ENCODE peak calls at places on chromosomes 5 and 9, in ten cellular contexts. G is colonic mucosa, Q is PC-3, W is IMR-90, J is lung, U is spleen, D is H1, I is cardiac muscle cell, P is uterus, T is osteoblast. M is an unnamed sample.
A peak's percentile ranks its signal among the peaks of the same experiment; 100 is the strongest.

GRCh38 chr5:31993182-31993961 is 180.7 kb downstream of the GOLPH3 start:
- DNase-seq in G (no peak), Q (no peak), W (peak; percentile 50), J (no peak), U (peak; percentile 43), D (no peak), I (peak; percentile 63), P (no peak), T (peak; percentile 85), M (no peak)

GRCh38 chr9:101388507-101388993 is 3.7 kb upstream of the BAAT start:
- DNase-seq in G (no peak), Q (peak; percentile 21), W (no peak), J (no peak), U (no peak), D (no peak), I (no peak), P (no peak), T (no peak), M (no peak)

GRCh38 chr9:126986506-126986951 is 71.9 kb downstream of the RALGPS1 start:
- DNase-seq in G (peak; percentile 46), Q (peak; percentile 63), W (no peak), J (no peak), U (no peak), D (no peak), I (peak; percentile 21), P (no peak), T (no peak), M (no peak)

GRCh38 chr9:136488247-136489214 is 5.7 kb upstream of the SEC16A start:
- DNase-seq in G (peak; percentile 79), Q (peak; percentile 72), W (peak; percentile 8), J (peak; percentile 82), U (peak; percentile 94), D (peak; percentile 23), I (peak; percentile 44), P (peak; percentile 75), T (peak; percentile 96), M (peak; percentile 94)

GRCh38 chr9:128034821-128035764 is 32.0 kb downstream of the NAIF1 start:
- DNase-seq in G (peak; percentile 75), Q (peak; percentile 91), W (peak; percentile 71), J (peak; percentile 76), U (peak; percentile 88), D (peak; percentile 81), I (peak; percentile 89), P (peak; percentile 72), T (peak; percentile 94), M (peak; percentile 68)

GRCh38 chr9:116693233-116693731 is 6.2 kb downstream of the TRIM32 start:
- DNase-seq in G (no peak), Q (peak; percentile 60), W (peak; percentile 54), J (no peak), U (no peak), D (no peak), I (peak; percentile 16), P (no peak), T (peak; percentile 86), M (no peak)

GRCh38 chr5:31095796-31096195 is 97.7 kb upstream of the CDH6 start:
- DNase-seq in G (no peak), Q (no peak), W (peak; percentile 8), J (no peak), U (no peak), D (no peak), I (no peak), P (no peak), T (no peak), M (no peak)

GRCh38 chr5:149333711-149334443 is 11.4 kb upstream of the GRPEL2 start:
- DNase-seq in G (no peak), Q (peak; percentile 27), W (peak; percentile 56), J (no peak), U (no peak), D (no peak), I (no peak), P (no peak), T (peak; percentile 87), M (no peak)

GRCh38 chr9:100505564-100506159 is 32.7 kb downstream of the TMEFF1 start:
- DNase-seq in G (peak; percentile 75), Q (peak; percentile 87), W (peak; percentile 30), J (peak; percentile 70), U (peak; percentile 69), D (peak; percentile 75), I (peak; percentile 72), P (no peak), T (peak; percentile 80), M (peak; percentile 6)

GRCh38 chr5:122715095-122715494 is 59.8 kb upstream of the SNX2 start:
- DNase-seq in G (no peak), Q (no peak), W (peak; percentile 6), J (no peak), U (no peak), D (no peak), I (peak; percentile 52), P (no peak), T (peak; percentile 41), M (no peak)

GRCh38 chr9:125971895-125972729 is 224.9 kb downstream of the PBX3 start:
- DNase-seq in G (no peak), Q (no peak), W (no peak), J (peak; percentile 13), U (no peak), D (no peak), I (no peak), P (no peak), T (no peak), M (no peak)

DNA sequence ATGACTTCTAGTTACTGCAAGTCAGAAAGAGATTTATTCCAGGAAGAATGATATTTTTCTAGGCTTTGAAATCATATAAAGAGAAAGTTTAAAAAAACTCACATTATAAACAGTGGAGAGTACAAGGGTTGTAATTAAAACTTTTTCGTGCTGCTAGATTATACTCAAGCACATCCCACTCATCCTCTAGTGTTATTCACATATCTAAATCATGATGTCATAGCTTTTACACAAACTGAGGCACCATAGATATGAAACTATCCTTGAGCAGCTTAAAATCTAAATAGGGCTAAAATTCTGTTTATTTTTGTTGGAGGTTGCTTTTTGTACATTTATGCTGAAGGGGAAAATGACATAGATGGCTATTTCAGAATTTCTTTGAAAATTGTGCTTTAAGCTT is 30.0 kb downstream of the TENT2 start:
- DNase-seq in G (no peak), Q (no peak), W (peak; percentile 76), J (no peak), U (no peak), D (no peak), I (peak; percentile 4), P (no peak), T (no peak), M (no peak)
- H3K36me3 ChIP-seq in G (peaks cover 3% of the 10 kb centered on the region), Q (peaks cover 15% of the 10 kb centered on the region), W (peaks cover 18% of the 10 kb centered on the region), J (peaks cover 8% of the 10 kb centered on the region), U (peaks cover 99% of the 10 kb centered on the region), D (no peaks in the 10 kb centered on the region), I (peaks cover 34% of the 10 kb centered on the region), P (no peaks in the 10 kb centered on the region), T (peaks cover 36% of the 10 kb centered on the region), M (no peaks in the 10 kb centered on the region)

DNA sequence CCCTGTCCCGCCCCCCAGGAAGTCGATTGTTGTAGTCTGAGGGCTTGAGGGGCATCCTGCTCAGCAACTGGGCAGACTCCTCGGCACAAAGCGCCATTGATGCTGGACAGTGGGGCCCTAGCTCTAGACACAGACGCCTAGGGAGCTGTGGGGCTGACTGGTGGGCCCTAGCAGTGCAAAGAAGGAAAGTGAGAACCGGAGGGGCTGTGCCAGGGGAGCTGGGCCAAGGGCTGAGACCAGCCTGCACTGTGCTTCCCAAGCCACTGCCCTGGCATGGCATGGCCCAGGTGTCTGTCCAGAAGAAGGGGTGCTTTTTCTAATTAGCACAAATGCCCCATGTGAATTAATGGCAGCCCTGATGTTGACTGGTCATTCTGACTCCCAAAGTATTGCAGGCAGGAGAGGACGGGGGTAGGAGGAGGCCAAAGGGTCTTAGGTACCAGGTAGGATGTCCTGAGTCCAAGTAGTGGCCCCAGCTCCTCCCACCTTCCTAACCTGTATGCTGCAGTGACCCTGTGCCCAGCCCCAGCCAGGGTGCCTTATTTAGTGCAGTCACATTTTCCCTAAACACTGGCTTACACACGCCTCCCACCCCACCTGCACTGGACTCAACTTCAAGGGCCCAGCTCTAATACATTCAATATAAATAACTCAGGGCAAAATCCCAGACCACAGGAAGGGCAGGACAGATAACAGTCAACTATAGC is 15.9 kb downstream of the TCF7 start:
- DNase-seq in G (no peak), Q (no peak), W (no peak), J (no peak), U (peak; percentile 73), D (no peak), I (no peak), P (no peak), T (peak; percentile 52), M (no peak)
- H3K4me3 ChIP-seq in G (no peak overlapping the region), Q (no peak overlapping the region), W (no peak overlapping the region), J (no peak overlapping the region), U (no peak overlapping the region), D (no peak overlapping the region), I (no peak overlapping the region), P (no peak overlapping the region), T (no peak overlapping the region), M (no peak overlapping the region)

DNA sequence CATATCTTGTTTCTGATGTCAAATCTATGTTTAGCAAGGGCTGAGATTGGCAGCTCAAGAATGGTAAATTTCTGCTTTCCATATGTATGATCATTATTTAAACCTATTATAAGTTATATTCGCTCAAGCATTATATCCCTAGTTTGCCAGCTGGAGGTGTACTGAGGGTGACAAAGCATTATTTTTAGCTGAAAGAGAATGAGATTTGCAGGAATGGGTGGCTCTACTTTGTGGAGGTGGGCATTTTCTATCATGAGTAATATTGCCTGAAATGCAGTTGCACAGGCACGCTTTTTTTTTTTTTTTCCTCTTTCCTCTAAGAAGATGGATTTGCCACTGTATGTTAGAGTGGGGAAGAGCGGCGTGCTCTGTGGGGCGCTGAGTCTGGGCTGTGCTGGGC is 393.8 kb downstream of the EBF1 start:
- DNase-seq in G (no peak), Q (no peak), W (no peak), J (no peak), U (no peak), D (no peak), I (no peak), P (no peak), T (no peak), M (no peak)
- H3K36me3 ChIP-seq in G (no peaks in the 10 kb centered on the region), Q (no peaks in the 10 kb centered on the region), W (no peaks in the 10 kb centered on the region), J (no peaks in the 10 kb centered on the region), U (peaks cover 44% of the 10 kb centered on the region), D (no peaks in the 10 kb centered on the region), I (no peaks in the 10 kb centered on the region), P (no peaks in the 10 kb centered on the region), T (peaks cover 54% of the 10 kb centered on the region), M (no peaks in the 10 kb centered on the region)

GRCh38 chr9:112377087-112377486 is 2.8 kb upstream of the HSDL2 start:
- DNase-seq in G (no peak), Q (no peak), W (no peak), J (no peak), U (no peak), D (no peak), I (no peak), P (no peak), T (no peak), M (no peak)

GRCh38 chr9:112380102-112380581 is at the start of gene HSDL2:
- DNase-seq in G (peak; percentile 67), Q (peak; percentile 30), W (peak; percentile 28), J (no peak), U (no peak), D (no peak), I (peak; percentile 60), P (no peak), T (peak; percentile 82), M (no peak)

GRCh38 chr9:112378441-112379176 is 1.3 kb upstream of the HSDL2 start:
- DNase-seq in G (peak; percentile 51), Q (peak; percentile 38), W (no peak), J (no peak), U (peak; percentile 82), D (peak; percentile 10), I (no peak), P (peak; percentile 17), T (peak; percentile 51), M (peak; percentile 22)

GRCh38 chr9:112379177-112380101 is 469 bp upstream of the HSDL2 start:
- DNase-seq in G (peak; percentile 100), Q (peak; percentile 96), W (peak; percentile 97), J (peak; percentile 100), U (peak; percentile 100), D (peak; percentile 96), I (peak; percentile 99), P (peak; percentile 99), T (peak; percentile 96), M (peak; percentile 100)

GRCh38 chr9:112377684-112378344 is 2.1 kb upstream of the HSDL2 start:
- DNase-seq in G (no peak), Q (no peak), W (no peak), J (no peak), U (no peak), D (no peak), I (no peak), P (no peak), T (no peak), M (no peak)
- H3K4me3 ChIP-seq in G (no peak overlapping the region), Q (peak overlapping the region; percentile 99), W (no peak overlapping the region), J (no peak overlapping the region), U (peak overlapping the region; percentile 73), D (peak overlapping the region; percentile 93), I (peak overlapping the region; percentile 46), P (no peak overlapping the region), T (peak overlapping the region; percentile 73), M (peak overlapping the region; percentile 71)

M was measured in pancreas.